ENCODE peak calls at places on chromosomes 1 and 21, in eight cellular contexts. C is GM20000; E is PC-3; S is H7; Q is iris pigment epithelial cell; N is HTR-8/SVneo; T is activated CD8-positive, alpha-beta T cell treated with anti-CD3 and anti-CD28 coated beads for 36 hours; Z is BE2C. H is an unnamed sample.

GRCh38 chr1:106249810-106250209 is 806.7 kb upstream of the PRMT6 start:
- DNase-seq in Z (no peak), Q (no peak), S (no peak), N (no peak), T (no peak), C (no peak), E (no peak), H (no peak)

GRCh38 chr1:179230721-179231120 is 1.2 kb upstream of the ABL2 start:
- DNase-seq in C (no peak), N (no peak), S (no peak), E (no peak), Q (no peak), Z (no peak), T (no peak), H (no peak)

GRCh38 chr21:45555251-45555556 is 13.0 kb upstream of the SLC19A1 start:
- DNase-seq in S (peak), N (no peak), E (no peak), Z (no peak), T (no peak), C (no peak), Q (no peak), H (no peak)

GRCh38 chr1:247681288-247681897 is 1.9 kb upstream of the OR13G1 start:
- DNase-seq in C (peak), N (peak), E (peak), Q (peak), Z (peak), S (peak), T (peak), H (no peak)

GRCh38 chr1:225908013-225908640 is 15.9 kb downstream of the PYCR2 start:
- DNase-seq in Q (no peak), Z (no peak), E (no peak), N (no peak), S (no peak), C (no peak), T (no peak), H (no peak)

GRCh38 chr1:66331641-66332523 is 202.1 kb upstream of the SGIP1 start:
- DNase-seq in Q (peak), T (peak), S (peak), C (no peak), Z (peak), E (peak), N (peak), H (peak)

GRCh38 chr1:152035406-152036315 is 1.1 kb downstream of the S100A11 start:
- DNase-seq in Q (no peak), S (peak), Z (no peak), N (no peak), T (no peak), C (no peak), E (peak), H (no peak)

GRCh38 chr1:170581041-170581440 is 49.1 kb downstream of the GORAB start:
- DNase-seq in T (no peak), E (no peak), Q (no peak), S (peak), Z (no peak), N (no peak), C (no peak), H (no peak)

GRCh38 chr1:151056149-151056548 is 3.3 kb downstream of the CDC42SE1 start:
- DNase-seq in N (no peak), Q (no peak), S (no peak), T (no peak), Z (no peak), C (peak), E (no peak), H (no peak)

GRCh38 chr1:2523191-2523890 is 3.1 kb downstream of the PANK4 start:
- DNase-seq in N (no peak), C (no peak), T (peak), E (peak), Z (no peak), S (peak), Q (peak), H (no peak)